ENCODE peak calls at places on chromosomes 4 and X, in six cellular contexts. K is fibroblast of lung, B is body of pancreas, I is HepG2, R is lower lobe of right lung, Y is IMR-90. V is an unnamed sample.
A peak's percentile ranks its signal among the peaks of the same experiment; 100 is the strongest.

GRCh38 chr4:151227731-151228130 is 49.2 kb upstream of the PRSS48 start:
- DNase-seq in Y (peak; percentile 78), B (peak; percentile 33), I (no peak), R (no peak), K (peak; percentile 85), V (no peak)

GRCh38 chr4:147108409-147108808 is 162.7 kb upstream of the TTC29 start:
- DNase-seq in I (no peak), Y (peak; percentile 65), R (no peak), K (peak; percentile 55), B (no peak), V (no peak)

GRCh38 chrX:63661676-63662075 is 123.3 kb downstream of the ARHGEF9 start:
- DNase-seq in I (no peak), R (no peak), B (no peak), Y (no peak), K (no peak), V (no peak)

GRCh38 chr4:6019316-6020263 is 1.4 kb upstream of the C4orf50 start:
- DNase-seq in K (peak; percentile 29), R (no peak), Y (peak; percentile 44), I (peak; percentile 27), B (peak; percentile 48), V (no peak)

GRCh38 chr4:139555705-139556070 is 331 bp downstream of the SETD7 start:
- DNase-seq in K (no peak), I (no peak), B (peak; percentile 61), Y (no peak), R (peak; percentile 76), V (peak; percentile 43)

GRCh38 chrX:55342533-55343501 is 78.1 kb upstream of the PAGE3 start:
- DNase-seq in K (no peak), I (peak; percentile 3), R (no peak), Y (no peak), B (peak; percentile 23), V (peak; percentile 52)

GRCh38 chrX:17081535-17081934 is 135.1 kb downstream of the REPS2 start:
- DNase-seq in R (no peak), Y (no peak), K (peak; percentile 10), B (no peak), I (no peak), V (no peak)

GRCh38 chr4:138838251-138838650 is 177.3 kb upstream of the NOCT start:
- DNase-seq in R (no peak), K (no peak), I (no peak), B (no peak), Y (no peak), V (no peak)

GRCh38 chr4:75512336-75513211 is 1.6 kb downstream of the RCHY1 start:
- DNase-seq in R (no peak), I (peak; percentile 24), Y (peak; percentile 54), K (peak; percentile 83), B (no peak), V (peak; percentile 9)

GRCh38 chr4:5751073-5751917 is 40.3 kb downstream of the EVC start:
- DNase-seq in K (peak; percentile 51), B (no peak), Y (peak; percentile 81), R (no peak), I (no peak), V (no peak)

GRCh38 chrX:151039351-151039750 is 56.2 kb downstream of the HMGB3 start:
- DNase-seq in I (no peak), Y (no peak), B (no peak), K (no peak), R (no peak), V (no peak)

GRCh38 chrX:71107762-71108360 is 1.3 kb upstream of the CXorf65 start:
- DNase-seq in I (no peak), R (no peak), K (no peak), B (no peak), Y (no peak), V (no peak)

GRCh38 chr4:145815626-145816025 is 123.0 kb downstream of the ZNF827 start:
- DNase-seq in B (no peak), Y (peak; percentile 86), R (no peak), I (no peak), K (peak; percentile 73), V (no peak)

GRCh38 chrX:50452782-50453181 is 17.8 kb downstream of the DGKK start:
- DNase-seq in B (no peak), K (no peak), Y (no peak), I (no peak), R (no peak), V (no peak)

GRCh38 chrX:50459615-50460014 is 11.0 kb downstream of the DGKK start:
- DNase-seq in Y (no peak), I (no peak), K (no peak), B (no peak), R (no peak), V (no peak)

GRCh38 chrX:50456712-50457484 is 13.7 kb downstream of the DGKK start:
- DNase-seq in K (no peak), Y (no peak), I (no peak), B (no peak), R (no peak), V (no peak)

GRCh38 chrX:50458483-50458882 is 12.1 kb downstream of the DGKK start:
- DNase-seq in I (no peak), Y (no peak), K (no peak), R (no peak), B (no peak), V (no peak)
- H3K4me1 ChIP-seq in I (peaks cover 10% of the 10 kb centered on the region), Y (no peaks in the 10 kb centered on the region), K (no peaks in the 10 kb centered on the region), R (no peaks in the 10 kb centered on the region), B (no peaks in the 10 kb centered on the region), V (no peaks in the 10 kb centered on the region)

GRCh38 chr4:182175788-182176519 is 67.2 kb upstream of the TENM3 start:
- DNase-seq in I (no peak), B (no peak), K (peak; percentile 67), Y (peak; percentile 63), R (no peak), V (no peak)

GRCh38 chr4:182177166-182177565 is 66.0 kb upstream of the TENM3 start:
- DNase-seq in R (no peak), I (no peak), Y (no peak), B (no peak), K (no peak), V (no peak)

GRCh38 chr4:182179105-182179504 is 64.1 kb upstream of the TENM3 start:
- DNase-seq in K (peak; percentile 87), Y (peak; percentile 78), R (no peak), I (no peak), B (no peak), V (no peak)

GRCh38 chr4:182170417-182170935 is 72.7 kb upstream of the TENM3 start:
- DNase-seq in Y (no peak), I (no peak), R (no peak), B (no peak), K (no peak), V (no peak)

DNA sequence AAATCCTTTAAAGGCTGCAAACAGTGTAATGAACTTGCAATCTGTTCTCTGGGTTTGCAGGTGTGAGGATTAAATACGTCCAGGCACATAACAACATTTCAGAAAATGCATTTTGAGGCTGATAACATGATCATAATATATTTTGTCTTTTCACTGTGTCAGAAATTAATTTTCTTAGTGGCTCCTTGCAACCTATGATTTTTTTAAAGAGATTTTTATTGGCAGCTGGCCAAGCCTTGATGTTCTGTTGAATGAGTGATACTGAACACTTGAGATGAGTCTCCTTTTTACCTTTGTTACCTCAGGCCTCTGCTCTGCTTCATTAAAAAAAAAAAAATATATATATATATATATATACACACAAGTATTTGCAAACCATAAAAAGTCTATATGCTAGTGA is 68.2 kb upstream of the TENM3 start:
- DNase-seq in Y (no peak), B (no peak), I (no peak), K (no peak), R (no peak), V (no peak)
- TF ChIP-seq CTCF in Y (no peak), B (no peak), I (no peak), K (no peak), R (no peak), V (no peak)

GRCh38 chrX:69032601-69033000 is 132.7 kb downstream of the PJA1 start:
- DNase-seq in Y (peak; percentile 15), B (no peak), K (peak; percentile 9), R (no peak), I (no peak), V (no peak)

GRCh38 chrX:69029696-69030245 is 135.5 kb downstream of the PJA1 start:
- DNase-seq in R (no peak), Y (no peak), B (no peak), I (no peak), K (no peak), V (no peak)

GRCh38 chrX:69028761-69029120 is 136.5 kb downstream of the PJA1 start:
- DNase-seq in R (no peak), Y (no peak), B (no peak), I (no peak), K (no peak), V (no peak)

GRCh38 chrX:69031971-69032391 is 133.3 kb downstream of the PJA1 start:
- DNase-seq in K (peak; percentile 24), I (no peak), R (no peak), B (no peak), Y (peak; percentile 50), V (no peak)

DNA sequence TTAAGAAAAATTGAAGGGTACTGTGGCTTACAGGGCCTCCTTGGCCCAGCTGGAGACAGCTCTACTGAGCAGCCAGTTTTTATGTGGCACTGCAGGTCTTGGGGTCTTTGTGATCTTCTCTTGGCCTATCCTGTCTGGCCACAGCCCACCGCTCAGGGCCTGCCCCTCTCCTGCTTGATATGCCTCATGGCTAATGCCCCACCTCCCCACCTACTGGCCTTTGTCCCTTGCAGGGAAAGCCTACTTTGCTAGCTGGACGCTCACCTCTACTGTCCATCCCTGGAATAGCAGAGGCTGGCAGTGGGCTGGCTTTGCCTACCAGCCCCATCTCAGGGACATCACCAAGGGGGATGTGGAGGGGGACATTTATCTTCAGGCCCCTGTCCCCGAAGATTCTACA is 134.1 kb downstream of the PJA1 start:
- DNase-seq in B (no peak), I (peak; percentile 6), Y (no peak), K (no peak), R (no peak), V (no peak)
- H3K4me1 ChIP-seq in B (no peaks in the 10 kb centered on the region), I (peaks cover 17% of the 10 kb centered on the region), Y (peaks cover 16% of the 10 kb centered on the region), K (no peaks in the 10 kb centered on the region), R (peaks cover 11% of the 10 kb centered on the region), V (no peaks in the 10 kb centered on the region)

DNA sequence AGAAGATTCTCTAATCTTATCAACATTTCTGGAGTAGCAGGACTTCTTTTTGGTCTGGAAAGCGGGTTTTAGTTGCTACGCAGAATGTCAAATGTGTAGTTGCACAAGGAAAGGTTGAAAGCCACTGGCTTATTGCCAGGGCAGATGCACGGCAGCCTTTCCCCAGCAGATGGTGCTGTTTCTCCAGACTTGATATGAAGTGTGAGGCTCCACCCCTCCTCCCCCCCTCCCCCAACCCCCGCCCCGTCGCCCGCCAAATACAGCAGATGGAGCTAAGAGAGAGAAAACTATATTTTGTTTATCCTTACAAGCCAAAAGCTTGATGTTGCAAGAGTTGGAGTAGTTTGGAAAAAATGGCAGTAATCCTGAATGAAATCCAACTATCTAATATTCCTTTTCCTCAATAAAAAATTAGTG is 32.0 kb downstream of the ENOPH1 start:
- DNase-seq in B (peak; percentile 88), R (peak; percentile 77), Y (peak; percentile 86), I (peak; percentile 73), K (peak; percentile 63), V (peak; percentile 77)
- TF ChIP-seq CTCF in B (peak; percentile 85), R (peak; percentile 87), Y (peak; percentile 81), I (peak; percentile 76), K (peak; percentile 77), V (peak; percentile 76)

GRCh38 chr4:105909699-105910340 is 14.5 kb downstream of the NPNT start:
- DNase-seq in B (peak; percentile 22), Y (peak; percentile 5), I (no peak), R (no peak), K (no peak), V (no peak)
- H3K4me1 ChIP-seq in B (peaks cover 18% of the 10 kb centered on the region), Y (no peaks in the 10 kb centered on the region), I (peaks cover 7% of the 10 kb centered on the region), R (no peaks in the 10 kb centered on the region), K (no peaks in the 10 kb centered on the region), V (peaks cover 8% of the 10 kb centered on the region)

V was measured in mucosa of descending colon.